ENCODE peak calls at places on chromosomes 13 and 19, in six cellular contexts. G is fibroblast of lung; P is CD8-positive, alpha-beta T cell; B is astrocyte; T is tibial artery; Y is lower lobe of right lung. S is an unnamed sample.

GRCh38 chr19:3409346-3410064 is 43.1 kb downstream of the NFIC start:
- DNase-seq in G (no peak), P (no peak), B (no peak), T (no peak), Y (peak; percentile 60), S (peak; percentile 88)

GRCh38 chr13:22744688-22745452 is 435.9 kb upstream of the SGCG start:
- DNase-seq in G (no peak), P (no peak), B (no peak), T (no peak), Y (no peak), S (no peak)

GRCh38 chr19:40392894-40393517 is 3.0 kb upstream of the HIPK4 start:
- DNase-seq in G (no peak), P (no peak), B (no peak), T (no peak), Y (peak; percentile 77), S (no peak)

GRCh38 chr19:2574971-2575630 is 99.2 kb downstream of the GADD45B start:
- DNase-seq in G (no peak), P (no peak), B (no peak), T (peak; percentile 65), Y (no peak), S (no peak)

GRCh38 chr19:18279516-18280246 is 1.7 kb downstream of the JUND start:
- DNase-seq in G (peak; percentile 91), P (peak; percentile 86), B (peak; percentile 81), T (peak; percentile 97), Y (peak; percentile 94), S (peak; percentile 97)

GRCh38 chr13:22455036-22455435 is 725.7 kb upstream of the SGCG start:
- DNase-seq in G (no peak), P (no peak), B (no peak), T (no peak), Y (no peak), S (no peak)

GRCh38 chr13:84500016-84500415 is 617.7 kb upstream of the SLITRK1 start:
- DNase-seq in G (peak; percentile 29), P (no peak), B (peak; percentile 23), T (no peak), Y (no peak), S (no peak)

GRCh38 chr13:101623469-101624209 is 171.2 kb downstream of the ITGBL1 start:
- DNase-seq in G (peak; percentile 9), P (no peak), B (no peak), T (no peak), Y (no peak), S (no peak)

GRCh38 chr13:20174656-20175405 is 14.0 kb upstream of the GJA3 start:
- DNase-seq in G (peak; percentile 94), P (no peak), B (peak; percentile 91), T (peak; percentile 82), Y (peak; percentile 87), S (peak; percentile 94)

GRCh38 chr13:33590936-33591335 is 227.0 kb upstream of the RFC3 start:
- DNase-seq in G (no peak), P (no peak), B (no peak), T (no peak), Y (no peak), S (no peak)

GRCh38 chr19:56765107-56765506 is 75.4 kb downstream of the PEG3 start:
- DNase-seq in G (no peak), P (no peak), B (no peak), T (peak; percentile 65), Y (peak; percentile 50), S (peak; percentile 82)

GRCh38 chr13:43786472-43786765 is 353 bp downstream of the ENOX1 start:
- DNase-seq in G (no peak), P (no peak), B (no peak), T (no peak), Y (no peak), S (no peak)

GRCh38 chr13:111410232-111411021 is 90.0 kb downstream of the TEX29 start:
- DNase-seq in G (no peak), P (no peak), B (no peak), T (no peak), Y (no peak), S (peak; percentile 43)

GRCh38 chr13:106533940-106534843 is 1.3 kb downstream of the EFNB2 start:
- DNase-seq in G (peak; percentile 79), P (no peak), B (peak; percentile 74), T (peak; percentile 73), Y (peak; percentile 75), S (peak; percentile 81)

GRCh38 chr13:104875008-104875762 is 1660.3 kb downstream of the EFNB2 start:
- DNase-seq in G (no peak), P (no peak), B (no peak), T (no peak), Y (no peak), S (peak; percentile 22)

GRCh38 chr13:105414639-105415038 is 1120.8 kb downstream of the EFNB2 start:
- DNase-seq in G (no peak), P (no peak), B (no peak), T (no peak), Y (no peak), S (no peak)

GRCh38 chr13:47680752-47681151 is 320.3 kb downstream of the SUCLA2 start:
- DNase-seq in G (peak; percentile 63), P (no peak), B (peak; percentile 64), T (no peak), Y (no peak), S (no peak)

GRCh38 chr13:113761136-113761535 is 2.1 kb downstream of the TMEM255B start:
- DNase-seq in G (no peak), P (no peak), B (no peak), T (peak; percentile 27), Y (no peak), S (no peak)

GRCh38 chr19:53892981-53893325 is 11.0 kb downstream of the PRKCG start:
- DNase-seq in G (no peak), P (no peak), B (no peak), T (no peak), Y (no peak), S (no peak)

GRCh38 chr13:105037064-105037463 is 1498.4 kb downstream of the EFNB2 start:
- DNase-seq in G (peak; percentile 50), P (no peak), B (peak; percentile 34), T (no peak), Y (no peak), S (no peak)

GRCh38 chr19:4600082-4600481 is 39.2 kb upstream of the TNFAIP8L1 start:
- DNase-seq in G (no peak), P (no peak), B (no peak), T (no peak), Y (no peak), S (no peak)

GRCh38 chr13:23372264-23372905 is 61.1 kb downstream of the SACS start:
- DNase-seq in G (peak; percentile 80), P (no peak), B (peak; percentile 76), T (no peak), Y (no peak), S (no peak)

GRCh38 chr19:11016591-11016990 is 55.8 kb downstream of the SMARCA4 start:
- DNase-seq in G (no peak), P (no peak), B (no peak), T (no peak), Y (no peak), S (no peak)

GRCh38 chr19:11017275-11018035 is 56.6 kb downstream of the SMARCA4 start:
- DNase-seq in G (no peak), P (no peak), B (no peak), T (no peak), Y (no peak), S (no peak)

GRCh38 chr19:11012507-11012906 is 51.7 kb downstream of the SMARCA4 start:
- DNase-seq in G (no peak), P (no peak), B (no peak), T (no peak), Y (no peak), S (no peak)

GRCh38 chr19:11013771-11014170 is 52.9 kb downstream of the SMARCA4 start:
- DNase-seq in G (no peak), P (no peak), B (no peak), T (no peak), Y (no peak), S (no peak)

GRCh38 chr19:11014403-11014911 is 53.6 kb downstream of the SMARCA4 start:
- DNase-seq in G (no peak), P (no peak), B (no peak), T (no peak), Y (no peak), S (no peak)
- TF ChIP-seq CTCF in G (peak; percentile 15), P (no peak), B (no peak), T (no peak), Y (no peak), S (no peak)

GRCh38 chr13:81017525-81018152 is 676.7 kb upstream of the SPRY2 start:
- DNase-seq in G (peak; percentile 27), P (no peak), B (peak; percentile 13), T (no peak), Y (no peak), S (no peak)

GRCh38 chr13:81018936-81019335 is 678.0 kb upstream of the SPRY2 start:
- DNase-seq in G (no peak), P (no peak), B (no peak), T (no peak), Y (no peak), S (no peak)

GRCh38 chr13:81020010-81020409 is 679.1 kb upstream of the SPRY2 start:
- DNase-seq in G (no peak), P (no peak), B (no peak), T (no peak), Y (no peak), S (no peak)

GRCh38 chr13:81025091-81025490 is 684.2 kb upstream of the SPRY2 start:
- DNase-seq in G (no peak), P (no peak), B (no peak), T (no peak), Y (no peak), S (no peak)

DNA sequence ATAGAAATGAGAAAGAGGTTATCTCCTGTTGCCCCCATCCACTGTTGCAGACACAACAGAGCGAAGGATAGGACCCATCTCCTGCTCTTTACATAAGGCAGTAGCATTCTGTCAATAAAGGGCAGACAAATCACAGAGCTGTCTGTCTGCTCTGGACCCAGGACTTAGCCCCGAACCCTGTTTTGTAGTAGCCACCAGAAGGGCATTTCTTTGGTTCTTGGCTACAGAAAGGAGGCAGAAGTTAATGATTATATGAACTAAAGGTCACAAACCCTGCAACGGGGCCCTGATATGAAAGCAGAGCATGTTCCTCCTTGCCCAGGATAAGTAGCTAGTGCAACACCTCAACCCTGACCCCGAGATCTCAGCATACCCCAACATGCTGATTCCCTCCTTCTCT is 680.4 kb upstream of the SPRY2 start:
- DNase-seq in G (no peak), P (no peak), B (no peak), T (no peak), Y (no peak), S (no peak)
- H3K27ac ChIP-seq in G (no peak overlapping the region), P (no peak overlapping the region), B (no peak overlapping the region), T (no peak overlapping the region), Y (no peak overlapping the region), S (no peak overlapping the region)

GRCh38 chr19:47886010-47886559 is at the start of gene SULT2A1:
- DNase-seq in G (no peak), P (no peak), B (no peak), T (no peak), Y (no peak), S (peak; percentile 5)
- H3K4me1 ChIP-seq in G (no peaks in the 10 kb centered on the region), P (no peaks in the 10 kb centered on the region), B (no peaks in the 10 kb centered on the region), T (no peaks in the 10 kb centered on the region), Y (no peaks in the 10 kb centered on the region), S (no peaks in the 10 kb centered on the region)

DNA sequence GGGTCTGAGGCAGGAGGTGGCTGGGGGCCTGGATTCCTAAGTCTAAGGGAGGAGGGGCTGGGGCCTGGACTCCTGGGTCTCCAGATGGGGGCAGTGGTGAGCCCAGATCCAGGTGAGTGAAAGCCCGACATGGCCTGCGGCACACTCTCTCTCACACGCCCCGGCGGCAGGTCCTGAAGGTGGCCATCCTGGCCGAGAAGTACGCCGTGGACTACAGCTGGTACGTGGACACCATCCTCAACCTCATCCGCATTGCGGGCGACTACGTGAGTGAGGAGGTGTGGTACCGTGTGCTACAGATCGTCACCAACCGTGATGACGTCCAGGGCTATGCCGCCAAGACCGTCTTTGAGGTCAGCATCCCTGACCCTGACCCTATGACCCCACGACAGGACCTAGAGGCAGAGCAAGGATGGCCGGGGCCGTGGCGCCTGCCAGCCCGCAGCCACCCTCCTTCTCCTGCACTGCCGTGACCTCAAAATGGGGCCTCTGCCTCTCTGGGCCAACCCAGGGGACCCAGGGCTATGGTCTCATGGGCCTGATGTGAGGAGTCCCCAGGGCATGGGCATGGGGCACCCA is 13.2 kb downstream of the FUZ start:
- DNase-seq in G (no peak), P (no peak), B (no peak), T (no peak), Y (no peak), S (peak; percentile 73)
- TF ChIP-seq CTCF in G (no peak), P (no peak), B (no peak), T (no peak), Y (no peak), S (no peak)

S was measured in kidney.